ENCODE peak calls at places on chromosomes 1 and 21, in six cellular contexts. F is fibroblast of mammary gland, G is tibial nerve, A is left ventricle myocardium inferior, P is OCI-LY7, V is GM12865. R is an unnamed sample.

GRCh38 chr1:80153762-80154555 is 1147.4 kb upstream of the ADGRL4 start:
- DNase-seq in G (no peak), P (no peak), V (no peak), A (no peak), F (peak), R (peak)

GRCh38 chr21:46503922-46504539 is 45.3 kb downstream of the DIP2A start:
- DNase-seq in G (no peak), F (no peak), A (no peak), P (no peak), V (peak), R (no peak)

GRCh38 chr1:32798679-32799416 is 18.3 kb downstream of the YARS1 start:
- DNase-seq in G (no peak), P (no peak), F (no peak), A (no peak), V (peak), R (no peak)

GRCh38 chr1:27488523-27489138 is 1.3 kb downstream of the WASF2 start:
- DNase-seq in F (peak), G (no peak), P (peak), V (peak), A (no peak), R (no peak)

GRCh38 chr1:101587749-101588148 is 350.9 kb downstream of the S1PR1 start:
- DNase-seq in V (no peak), F (peak), A (peak), P (no peak), G (peak), R (no peak)

GRCh38 chr1:175620380-175620779 is 123.0 kb downstream of the TNR start:
- DNase-seq in V (no peak), A (no peak), F (no peak), G (no peak), P (no peak), R (no peak)

GRCh38 chr1:185376840-185377635 is 60.0 kb upstream of the IVNS1ABP start:
- DNase-seq in P (no peak), F (peak), G (peak), A (no peak), V (peak), R (peak)

GRCh38 chr1:183200451-183200850 is 14.4 kb downstream of the LAMC2 start:
- DNase-seq in G (no peak), P (no peak), F (no peak), A (no peak), V (no peak), R (no peak)

GRCh38 chr1:115838805-115839705 is 1.9 kb downstream of the NHLH2 start:
- DNase-seq in V (no peak), F (peak), G (no peak), P (no peak), A (no peak), R (no peak)

GRCh38 chr1:235331391-235331790 is 3.0 kb downstream of the GGPS1 start:
- DNase-seq in A (no peak), P (no peak), V (no peak), G (no peak), F (no peak), R (no peak)

GRCh38 chr1:235327559-235328270 is at the start of gene ARID4B:
- DNase-seq in P (no peak), G (no peak), F (no peak), A (peak), V (no peak), R (peak)

GRCh38 chr1:235329139-235329808 is 904 bp downstream of the GGPS1 start:
- DNase-seq in A (no peak), G (peak), F (peak), V (peak), P (peak), R (peak)

GRCh38 chr1:235328271-235329138 is at the start of gene GGPS1:
- DNase-seq in F (peak), V (peak), G (peak), P (peak), A (peak), R (peak)

GRCh38 chr1:235330918-235331285 is 2.5 kb downstream of the GGPS1 start:
- DNase-seq in G (no peak), P (no peak), V (no peak), F (no peak), A (no peak), R (no peak)
- H3K4me3 ChIP-seq in G (no peak), P (peak), V (peak), F (peak), A (peak), R (no peak)

GRCh38 chr1:158005249-158005648 is 11.8 kb downstream of the KIRREL1 start:
- DNase-seq in A (no peak), V (no peak), F (no peak), G (no peak), P (no peak), R (no peak)

GRCh38 chr1:158003409-158003805 is 10.0 kb downstream of the KIRREL1 start:
- DNase-seq in F (peak), P (no peak), V (no peak), G (no peak), A (no peak), R (no peak)

GRCh38 chr1:158002630-158003408 is 9.4 kb downstream of the KIRREL1 start:
- DNase-seq in F (no peak), A (no peak), V (no peak), G (no peak), P (no peak), R (peak)

GRCh38 chr1:158007180-158007579 is 13.7 kb downstream of the KIRREL1 start:
- DNase-seq in G (no peak), P (no peak), F (no peak), V (no peak), A (no peak), R (no peak)

DNA sequence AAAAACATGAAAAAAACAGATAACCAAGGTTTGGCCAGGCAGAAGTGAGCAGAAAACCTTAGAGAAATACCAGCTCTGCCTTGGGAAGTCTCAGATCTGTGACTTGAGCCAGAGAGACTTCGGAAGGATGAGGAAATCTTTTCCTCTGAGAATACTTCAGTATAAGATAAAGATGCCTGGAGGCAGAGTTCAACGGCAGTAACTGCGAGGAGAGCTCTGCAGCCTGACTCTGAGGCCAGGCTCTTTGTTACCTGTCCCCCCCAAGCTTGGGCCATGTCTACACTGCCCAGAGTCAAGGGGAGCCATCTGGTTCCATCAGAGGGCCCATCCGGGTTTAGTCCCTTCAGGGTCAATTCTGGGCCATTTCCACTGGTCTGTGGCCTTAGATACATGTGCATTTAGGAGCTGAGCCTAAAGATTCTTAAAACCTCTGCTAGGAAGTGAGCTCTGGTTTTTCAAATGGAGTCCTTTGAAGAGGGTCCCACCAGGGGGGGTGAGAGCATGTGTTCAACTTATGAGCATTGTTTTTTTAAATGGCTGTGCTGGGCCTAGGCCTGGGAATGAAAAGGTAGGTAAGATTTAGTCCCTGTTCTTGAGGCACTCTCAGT is 8.7 kb downstream of the KIRREL1 start:
- DNase-seq in P (no peak), V (no peak), G (no peak), F (peak), A (no peak), R (peak)
- H3K4me3 ChIP-seq in P (no peak), V (no peak), G (no peak), F (no peak), A (peak), R (no peak)

DNA sequence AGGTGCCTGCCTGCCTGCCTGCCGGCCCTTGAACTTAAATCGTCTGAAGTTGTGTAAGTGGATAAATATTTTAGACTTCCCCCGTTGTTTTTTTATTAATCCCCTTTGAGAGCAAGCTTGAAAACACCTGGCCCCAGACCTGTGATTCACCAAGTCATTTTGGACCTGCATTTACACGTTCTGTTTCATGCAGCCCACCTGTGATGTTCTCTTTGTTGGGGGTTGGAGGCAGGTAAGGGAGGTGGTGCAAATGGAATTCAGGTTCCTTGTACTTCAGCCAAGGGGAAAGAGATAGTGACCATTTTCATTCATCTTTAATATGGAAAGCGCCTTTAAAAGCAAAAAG is 1.2 kb downstream of the SLC37A1 start:
- DNase-seq in G (no peak), A (no peak), F (no peak), P (peak), V (peak), R (no peak)
- H3K4me3 ChIP-seq in G (peak), A (peak), F (no peak), P (peak), V (peak), R (peak)

DNA sequence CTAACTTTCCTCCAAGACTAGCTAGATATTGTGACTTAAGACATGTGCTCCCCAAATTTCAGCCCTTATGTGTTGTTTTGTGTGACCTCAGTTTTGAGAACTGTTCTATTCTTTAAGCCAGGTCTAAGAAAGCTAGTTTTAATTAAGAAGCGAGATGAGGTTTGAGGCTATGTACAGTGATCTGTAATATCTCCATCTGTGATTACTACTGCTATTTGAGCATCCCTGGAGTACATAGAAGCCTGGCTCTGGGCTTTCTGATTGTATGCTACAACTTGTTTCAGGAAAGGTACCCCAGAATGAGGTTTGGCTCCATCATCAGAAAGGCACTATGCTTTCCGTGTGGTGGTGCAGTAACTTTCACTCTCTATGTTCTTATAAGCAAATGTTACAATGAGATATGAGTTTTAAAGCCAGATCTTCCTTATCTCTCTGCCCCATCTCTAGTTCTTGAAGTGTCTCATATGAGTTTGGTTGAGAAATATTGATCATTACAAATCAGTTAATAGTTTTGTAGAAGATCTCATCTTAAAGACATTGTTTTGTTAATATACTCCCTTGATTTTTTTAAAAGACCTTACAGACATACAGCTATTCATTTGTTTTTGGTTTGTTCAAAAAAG is 605 bp downstream of the RGS4 start:
- DNase-seq in A (no peak), F (no peak), V (no peak), P (no peak), G (no peak), R (no peak)
- H3K4me3 ChIP-seq in A (peak), F (peak), V (no peak), P (no peak), G (no peak), R (peak)

GRCh38 chr1:117370509-117370908 is 3.3 kb downstream of the MAN1A2 start:
- DNase-seq in P (no peak), V (no peak), A (no peak), F (no peak), G (no peak), R (no peak)
- H3K4me3 ChIP-seq in P (peak), V (peak), A (peak), F (no peak), G (no peak), R (no peak)

R was measured in SJSA1.